ENCODE peak calls at places on chromosomes 4 and X, in six cellular contexts. K is anterior cingulate cortex, R is GM04504, U is lower lobe of right lung, D is putamen, Z is T-helper 9 cell. X is an unnamed sample.

GRCh38 chr4:119894650-119895208 is 171.9 kb downstream of the MAD2L1 start:
- DNase-seq in U (no peak), Z (no peak), D (no peak), R (no peak), K (no peak), X (no peak)

GRCh38 chr4:169383724-169384123 is 113.0 kb upstream of the SH3RF1 start:
- DNase-seq in U (no peak), D (no peak), Z (no peak), R (peak), K (no peak), X (peak)

GRCh38 chrX:35101901-35102300 is 159.3 kb downstream of the FAM47B start:
- DNase-seq in D (no peak), K (no peak), R (no peak), Z (no peak), U (no peak), X (no peak)

GRCh38 chr4:5409980-5410618 is 298.3 kb downstream of the EVC2 start:
- DNase-seq in K (no peak), R (no peak), Z (no peak), D (no peak), U (no peak), X (no peak)

GRCh38 chr4:153465583-153465921 is 608 bp upstream of the TMEM131L start:
- DNase-seq in D (no peak), R (no peak), Z (no peak), K (no peak), U (peak), X (no peak)

GRCh38 chr4:2570551-2571222 is 34.2 kb downstream of the FAM193A start:
- DNase-seq in D (no peak), U (peak), K (no peak), Z (no peak), R (no peak), X (no peak)

GRCh38 chrX:13506574-13506973 is 62.8 kb upstream of the EGFL6 start:
- DNase-seq in R (no peak), Z (peak), K (no peak), D (peak), U (peak), X (no peak)

GRCh38 chr4:79395883-79396282 is 12.1 kb downstream of the GK2 start:
- DNase-seq in R (no peak), U (no peak), D (no peak), Z (no peak), K (no peak), X (no peak)

GRCh38 chr4:107037188-107037587 is 1.1 kb upstream of the DKK2 start:
- DNase-seq in K (peak), R (no peak), D (peak), Z (no peak), U (peak), X (no peak)

GRCh38 chrX:41518841-41519220 is 71.7 kb downstream of the NYX start:
- DNase-seq in K (no peak), U (no peak), D (no peak), R (no peak), Z (no peak), X (no peak)

GRCh38 chr4:37758226-37758625 is 68.3 kb upstream of the PGM2 start:
- DNase-seq in R (peak), K (no peak), Z (no peak), D (no peak), U (no peak), X (no peak)

GRCh38 chr4:89784686-89785227 is 52.2 kb downstream of the SNCA start:
- DNase-seq in U (no peak), D (no peak), K (no peak), R (no peak), Z (no peak), X (no peak)

GRCh38 chr4:180610317-180610716 is 1632.9 kb upstream of the TENM3 start:
- DNase-seq in Z (no peak), U (no peak), R (no peak), D (no peak), K (no peak), X (no peak)

GRCh38 chrX:96791559-96791958 is 92.1 kb upstream of the RPA4 start:
- DNase-seq in D (no peak), U (no peak), R (peak), K (no peak), Z (no peak), X (no peak)

GRCh38 chrX:37504991-37505390 is 66.5 kb upstream of the LANCL3 start:
- DNase-seq in U (no peak), K (no peak), D (no peak), Z (no peak), R (no peak), X (no peak)

GRCh38 chrX:72262077-72262476 is 15.0 kb downstream of the RPS4X start:
- DNase-seq in Z (no peak), U (no peak), R (no peak), D (no peak), K (no peak), X (no peak)

GRCh38 chr4:99868126-99868596 is 26.1 kb downstream of the LAMTOR3 start:
- DNase-seq in R (peak), K (no peak), D (no peak), U (no peak), Z (no peak), X (peak)

GRCh38 chr4:170374770-170375169 is 285.0 kb upstream of the AADAT start:
- DNase-seq in Z (no peak), K (no peak), R (no peak), U (no peak), D (no peak), X (no peak)

GRCh38 chr4:54496412-54496811 is 161.3 kb upstream of the KIT start:
- DNase-seq in U (no peak), D (no peak), R (no peak), K (no peak), Z (no peak), X (no peak)

GRCh38 chr4:6658635-6659075 is 18.2 kb downstream of the MRFAP1 start:
- DNase-seq in D (no peak), K (no peak), R (no peak), Z (peak), U (no peak), X (no peak)

GRCh38 chr4:154511990-154512389 is 20.4 kb upstream of the DCHS2 start:
- DNase-seq in R (no peak), D (no peak), K (no peak), Z (no peak), U (no peak), X (no peak)

GRCh38 chr4:116664198-116664597 is 421.2 kb downstream of the TRAM1L1 start:
- DNase-seq in K (no peak), U (no peak), Z (no peak), D (no peak), R (no peak), X (no peak)

X was measured in AG09319.